ENCODE peak calls at places on chromosome 12, in seven cellular contexts. L is CD8-positive, alpha-beta memory T cell; X is stimulated activated CD4-positive, alpha-beta T cell treated with anti-CD3 and anti-CD28 coated beads, Interleukin-1b, Interleukin-23, amount 100 ng/mL, for 1 hour; Y is HFFc6; F is SHP77 treated with DMSO at 0.1 percent for 48 hours; H is EL; S is NCI-H1417. R is an unnamed sample.

GRCh38 chr12:120474092-120474960 is 4.8 kb upstream of the SRSF9 start:
- DNase-seq in L (no peak), X (no peak), Y (peak), F (no peak), H (peak), S (no peak), R (no peak)

GRCh38 chr12:52687527-52688385 is 7.5 kb upstream of the KRT1 start:
- DNase-seq in L (no peak), X (no peak), Y (no peak), F (no peak), H (no peak), S (peak), R (no peak)

GRCh38 chr12:85504164-85504563 is 224.1 kb downstream of the ALX1 start:
- DNase-seq in L (no peak), X (no peak), Y (no peak), F (no peak), H (no peak), S (no peak), R (no peak)

GRCh38 chr12:72141381-72141780 is 130.8 kb upstream of the TRHDE start:
- DNase-seq in L (no peak), X (no peak), Y (peak), F (no peak), H (peak), S (peak), R (no peak)

GRCh38 chr12:106084048-106084671 is 54.6 kb downstream of the NUAK1 start:
- DNase-seq in L (no peak), X (no peak), Y (peak), F (no peak), H (peak), S (no peak), R (no peak)

GRCh38 chr12:30719060-30719459 is 23.4 kb upstream of the IPO8 start:
- DNase-seq in L (no peak), X (no peak), Y (peak), F (no peak), H (peak), S (no peak), R (no peak)

GRCh38 chr12:75452675-75453330 is 27.8 kb upstream of the GLIPR1 start:
- DNase-seq in L (no peak), X (no peak), Y (peak), F (no peak), H (peak), S (no peak), R (no peak)

GRCh38 chr12:3036901-3037600 is 40.1 kb upstream of the TSPAN9 start:
- DNase-seq in L (no peak), X (no peak), Y (no peak), F (no peak), H (no peak), S (no peak), R (no peak)

GRCh38 chr12:5648692-5649338 is 216.9 kb downstream of the NTF3 start:
- DNase-seq in L (no peak), X (no peak), Y (peak), F (no peak), H (peak), S (peak), R (no peak)

GRCh38 chr12:106131671-106132070 is 7.1 kb downstream of the NUAK1 start:
- DNase-seq in L (no peak), X (no peak), Y (no peak), F (no peak), H (no peak), S (no peak), R (no peak)

GRCh38 chr12:108234155-108234554 is 105.0 kb downstream of the CMKLR1 start:
- DNase-seq in L (no peak), X (no peak), Y (no peak), F (no peak), H (no peak), S (no peak), R (no peak)

GRCh38 chr12:26188132-26188531 is 7.2 kb upstream of the SSPN start:
- DNase-seq in L (no peak), X (no peak), Y (peak), F (no peak), H (peak), S (no peak), R (no peak)

GRCh38 chr12:88383405-88383804 is 196.9 kb downstream of the KITLG start:
- DNase-seq in L (no peak), X (no peak), Y (no peak), F (no peak), H (no peak), S (no peak), R (no peak)

GRCh38 chr12:121579190-121579791 is 1.5 kb downstream of the KDM2B start:
- DNase-seq in L (peak), X (no peak), Y (no peak), F (no peak), H (peak), S (peak), R (no peak)

GRCh38 chr12:28172434-28173030 is 17.7 kb upstream of the CCDC91 start:
- DNase-seq in L (no peak), X (no peak), Y (peak), F (peak), H (peak), S (peak), R (no peak)